ENCODE peak calls at places on chromosome 14, in eight cellular contexts. S is dorsolateral prefrontal cortex; E is MG63; U is upper lobe of right lung; X is naive thymus-derived CD4-positive, alpha-beta T cell; W is GM23248; O is fibroblast of the aortic adventitia; Z is cardiac fibroblast. V is an unnamed sample.

GRCh38 chr14:41718477-41719166 is 111.9 kb downstream of the LRFN5 start:
- DNase-seq in S (no peak), E (no peak), U (no peak), X (no peak), W (no peak), O (no peak), Z (no peak), V (no peak)

GRCh38 chr14:81246561-81247270 is 26.0 kb upstream of the GTF2A1 start:
- DNase-seq in S (no peak), E (peak; percentile 55), U (no peak), X (no peak), W (peak; percentile 81), O (no peak), Z (no peak), V (no peak)

GRCh38 chr14:46250113-46250703 is 401.4 kb downstream of the RPL10L start:
- DNase-seq in S (no peak), E (no peak), U (no peak), X (no peak), W (peak; percentile 42), O (peak; percentile 0), Z (peak; percentile 40), V (no peak)

GRCh38 chr14:103186894-103187586 is 63.8 kb downstream of the TNFAIP2 start:
- DNase-seq in S (no peak), E (no peak), U (peak; percentile 52), X (no peak), W (no peak), O (no peak), Z (no peak), V (no peak)

GRCh38 chr14:104732355-104732804 is 8.4 kb downstream of the ADSS1 start:
- DNase-seq in S (no peak), E (no peak), U (peak; percentile 87), X (no peak), W (no peak), O (no peak), Z (no peak), V (no peak)

GRCh38 chr14:39946796-39947195 is 514.6 kb upstream of the FBXO33 start:
- DNase-seq in S (no peak), E (no peak), U (no peak), X (no peak), W (no peak), O (no peak), Z (peak; percentile 1), V (no peak)

GRCh38 chr14:55684956-55685584 is 105.1 kb downstream of the KTN1 start:
- DNase-seq in S (no peak), E (no peak), U (no peak), X (no peak), W (peak; percentile 80), O (no peak), Z (peak; percentile 47), V (no peak)

GRCh38 chr14:50342211-50343080 is 30.3 kb downstream of the DMAC2L start:
- DNase-seq in S (peak; percentile 80), E (peak; percentile 64), U (no peak), X (peak; percentile 35), W (peak; percentile 76), O (peak; percentile 64), Z (peak; percentile 66), V (no peak)

DNA sequence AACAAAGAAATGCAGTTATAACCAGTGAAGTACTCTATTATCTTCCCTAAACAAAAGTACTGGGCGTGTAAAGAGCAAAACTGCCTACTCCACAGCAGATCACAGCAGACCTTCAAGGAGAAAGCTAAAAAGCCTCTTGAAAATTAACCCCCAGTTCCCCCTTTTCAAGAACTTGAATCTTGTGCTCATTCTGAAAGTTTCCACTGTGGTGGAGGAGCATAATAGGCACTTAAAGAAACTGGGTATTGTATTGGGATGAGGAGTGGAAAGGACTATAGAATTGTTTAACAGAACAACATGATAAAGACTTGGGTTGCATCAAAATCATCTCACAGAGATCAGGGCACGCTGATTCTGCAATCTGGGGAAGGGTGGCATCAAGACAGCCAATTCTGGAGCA is 51.1 kb downstream of the SLC25A47 start:
- DNase-seq in S (no peak), E (no peak), U (no peak), X (no peak), W (no peak), O (no peak), Z (no peak), V (peak; percentile 27)
- H3K4me3 ChIP-seq in S (no peak overlapping the region), E (peak overlapping the region; percentile 87), U (peak overlapping the region; percentile 84), X (no peak overlapping the region), W (peak overlapping the region; percentile 94), O (peak overlapping the region; percentile 98), Z (peak overlapping the region; percentile 77), V (peak overlapping the region; percentile 80)

GRCh38 chr14:22977434-22977683 is 5.0 kb downstream of the AJUBA start:
- DNase-seq in S (no peak), E (no peak), U (no peak), X (no peak), W (no peak), O (no peak), Z (no peak), V (no peak)

GRCh38 chr14:22978487-22978837 is 3.9 kb downstream of the AJUBA start:
- DNase-seq in S (no peak), E (no peak), U (no peak), X (no peak), W (peak; percentile 39), O (no peak), Z (peak; percentile 22), V (no peak)

GRCh38 chr14:22974530-22975313 is 7.6 kb downstream of the AJUBA start:
- DNase-seq in S (no peak), E (peak; percentile 30), U (no peak), X (no peak), W (no peak), O (no peak), Z (peak; percentile 38), V (no peak)

GRCh38 chr14:22977684-22978486 is 4.5 kb downstream of the AJUBA start:
- DNase-seq in S (no peak), E (peak; percentile 92), U (peak; percentile 84), X (no peak), W (peak; percentile 71), O (peak; percentile 84), Z (peak; percentile 73), V (no peak)

DNA sequence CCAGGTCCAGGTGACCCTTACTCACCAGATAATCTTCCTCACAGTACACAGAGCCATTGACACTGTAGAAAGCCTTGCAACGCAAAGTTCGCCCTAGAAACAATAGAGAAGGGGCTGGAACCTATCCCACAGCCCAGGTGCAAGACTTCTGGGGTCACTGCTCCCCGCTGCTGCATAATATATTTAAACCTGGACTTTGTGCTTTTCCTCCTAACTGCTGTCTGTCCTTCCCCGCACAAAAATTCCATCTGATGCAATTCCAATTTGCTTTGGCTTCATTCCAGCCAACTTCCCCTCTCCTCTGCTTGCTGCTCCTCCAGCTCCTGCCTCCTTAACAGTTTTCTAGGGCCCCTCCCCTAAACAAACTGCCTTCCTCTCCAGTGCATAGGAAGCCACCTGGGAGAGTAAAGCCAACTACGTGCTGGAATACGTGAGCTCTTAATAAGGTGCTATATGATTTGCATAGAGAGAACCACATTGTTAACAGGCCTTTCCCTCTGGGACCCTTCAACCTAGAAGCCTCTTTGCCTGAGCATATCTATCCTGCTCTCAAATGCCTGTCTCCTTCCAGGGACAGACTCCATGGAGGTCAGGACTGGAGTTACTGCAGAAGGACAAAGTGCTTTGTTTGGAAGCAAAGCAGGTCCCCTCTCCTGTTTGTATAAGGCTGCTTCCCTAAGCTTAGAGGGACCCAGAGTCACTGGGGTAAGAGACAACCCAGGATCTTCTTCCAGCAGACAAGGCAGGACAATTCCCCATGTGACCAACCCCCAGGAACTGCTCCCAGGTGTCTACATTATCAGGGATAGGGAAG is 5.5 kb downstream of the AJUBA start:
- DNase-seq in S (no peak), E (peak; percentile 23), U (no peak), X (no peak), W (peak; percentile 25), O (peak; percentile 61), Z (peak; percentile 66), V (no peak)
- H3K4me3 ChIP-seq in S (no peak overlapping the region), E (no peak overlapping the region), U (no peak overlapping the region), X (no peak overlapping the region), W (peak overlapping the region; percentile 75), O (no peak overlapping the region), Z (no peak overlapping the region), V (no peak overlapping the region)

DNA sequence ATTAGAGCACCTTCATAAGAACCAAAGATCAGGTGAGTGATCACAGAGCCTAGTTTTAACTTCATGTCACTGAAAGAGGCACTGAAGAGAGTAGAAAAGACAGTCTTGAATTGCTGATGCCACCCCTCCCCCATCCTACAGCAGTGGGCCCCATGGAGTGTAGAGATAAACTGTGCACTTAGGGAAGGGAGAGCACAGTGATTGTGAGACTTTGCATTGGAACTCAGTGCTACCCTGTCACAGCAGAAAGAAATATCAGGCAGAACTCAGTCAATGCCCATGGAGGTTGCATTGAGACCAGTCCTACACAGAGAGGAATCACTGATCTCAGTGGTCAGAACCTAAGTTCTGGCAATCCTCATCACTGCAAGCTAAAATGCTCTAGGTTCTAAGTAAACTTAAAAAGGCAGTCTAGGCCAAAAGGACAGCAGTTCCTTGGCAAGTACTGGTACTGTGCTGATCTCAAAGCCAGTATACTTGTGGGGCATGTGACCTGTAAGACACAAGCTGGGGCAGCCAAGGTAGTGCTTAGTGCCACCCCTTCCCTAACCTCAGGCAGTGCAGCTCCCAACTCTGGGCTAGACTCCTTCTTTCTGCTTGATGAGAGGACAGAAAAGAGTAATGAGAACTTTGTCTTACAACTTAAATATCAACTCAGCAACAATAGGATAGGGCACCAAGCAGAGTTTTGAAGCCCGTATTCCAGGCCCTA is 94.1 kb downstream of the FSCB start:
- DNase-seq in S (no peak), E (no peak), U (no peak), X (no peak), W (no peak), O (no peak), Z (no peak), V (no peak)
- H3K4me3 ChIP-seq in S (no peak overlapping the region), E (no peak overlapping the region), U (no peak overlapping the region), X (no peak overlapping the region), W (no peak overlapping the region), O (no peak overlapping the region), Z (no peak overlapping the region), V (no peak overlapping the region)

GRCh38 chr14:21092147-21093011 is 6.1 kb downstream of the ZNF219 start:
- DNase-seq in S (peak; percentile 75), E (peak; percentile 49), U (peak; percentile 93), X (peak; percentile 94), W (peak; percentile 69), O (peak; percentile 71), Z (peak; percentile 78), V (no peak)

GRCh38 chr14:21091784-21092146 is 6.7 kb downstream of the ZNF219 start:
- DNase-seq in S (no peak), E (no peak), U (no peak), X (no peak), W (no peak), O (no peak), Z (no peak), V (no peak)

GRCh38 chr14:21093018-21093417 is 5.4 kb downstream of the ZNF219 start:
- DNase-seq in S (no peak), E (no peak), U (no peak), X (no peak), W (no peak), O (no peak), Z (no peak), V (no peak)

GRCh38 chr14:21095430-21096205 is 2.8 kb downstream of the ZNF219 start:
- DNase-seq in S (no peak), E (no peak), U (no peak), X (no peak), W (peak; percentile 67), O (peak; percentile 39), Z (peak; percentile 66), V (no peak)

DNA sequence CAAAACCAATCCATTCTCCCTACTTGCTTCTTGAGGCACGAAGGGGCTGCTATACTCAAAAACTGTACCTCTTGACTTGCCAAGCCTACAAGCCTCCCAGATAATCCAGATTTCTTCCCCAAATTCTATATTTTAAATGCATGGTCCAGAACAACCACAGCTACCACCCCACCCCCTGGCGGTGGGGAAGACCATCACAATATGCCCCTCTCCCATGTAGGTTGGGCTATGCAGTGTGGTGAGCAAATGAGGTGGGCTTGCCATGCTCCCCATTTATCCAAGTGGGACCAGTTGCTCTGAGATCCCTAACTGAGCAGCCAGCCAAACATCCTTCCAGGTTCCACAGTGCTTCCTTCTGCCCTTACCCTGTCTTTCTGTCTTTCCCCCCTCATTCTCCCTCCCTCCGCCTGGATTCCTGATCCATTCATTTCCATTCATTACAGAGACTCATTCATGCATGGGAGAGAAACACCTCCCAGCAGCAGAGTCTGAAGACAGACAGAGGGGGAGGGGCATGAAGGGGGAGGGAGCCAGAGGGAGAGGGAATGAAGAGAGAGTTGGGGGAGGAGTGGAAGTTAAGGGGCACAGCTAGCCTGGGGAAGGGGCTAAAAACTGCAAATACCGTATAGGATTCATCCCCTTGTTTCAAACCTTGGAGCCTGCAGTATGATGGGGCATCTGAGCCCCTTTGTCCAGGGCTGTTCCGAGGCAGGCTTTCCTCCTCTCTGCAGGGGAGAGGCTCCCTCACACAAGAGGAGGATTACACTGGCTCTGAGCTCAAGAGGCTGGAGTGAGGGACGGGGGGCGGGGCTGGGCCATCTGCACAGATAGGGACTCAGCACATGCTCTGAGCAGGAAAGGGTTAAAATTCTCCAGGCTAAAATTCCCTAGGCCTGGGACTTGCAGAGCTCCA is 4.4 kb downstream of the ZNF219 start:
- DNase-seq in S (no peak), E (no peak), U (no peak), X (no peak), W (no peak), O (no peak), Z (no peak), V (no peak)
- H3K4me3 ChIP-seq in S (no peak overlapping the region), E (no peak overlapping the region), U (no peak overlapping the region), X (no peak overlapping the region), W (no peak overlapping the region), O (no peak overlapping the region), Z (no peak overlapping the region), V (no peak overlapping the region)

V was measured in GM12864.